ENCODE peak calls at places on chromosome 5, in seven cellular contexts. T is neuronal stem cell, F is A549, L is left colon, N is OCI-LY7, Q is H7, V is cardiac muscle cell. R is an unnamed sample.
A peak's percentile ranks its signal among the peaks of the same experiment; 100 is the strongest.

GRCh38 chr5:78624011-78624541 is 24.5 kb downstream of the LHFPL2 start:
- DNase-seq in F (no peak), N (no peak), Q (no peak), T (no peak), L (no peak), V (peak; percentile 58), R (no peak)

GRCh38 chr5:179143446-179143845 is 83.3 kb downstream of the ZNF354C start:
- DNase-seq in F (no peak), T (peak; percentile 45), L (no peak), Q (peak; percentile 90), V (peak; percentile 60), N (peak; percentile 4), R (no peak)

GRCh38 chr5:122464191-122464590 is 152.2 kb downstream of the SNCAIP start:
- DNase-seq in L (no peak), V (no peak), T (no peak), F (no peak), N (no peak), Q (no peak), R (no peak)

GRCh38 chr5:14040542-14040941 is 96.1 kb upstream of the DNAH5 start:
- DNase-seq in N (no peak), F (no peak), L (no peak), Q (no peak), V (no peak), T (no peak), R (no peak)

GRCh38 chr5:79107020-79107796 is 4.4 kb upstream of the BHMT start:
- DNase-seq in F (no peak), T (no peak), N (no peak), Q (no peak), V (no peak), L (no peak), R (peak; percentile 10)

GRCh38 chr5:87156631-87157030 is 111.1 kb upstream of the RASA1 start:
- DNase-seq in V (no peak), N (no peak), Q (no peak), T (no peak), L (no peak), F (no peak), R (no peak)

GRCh38 chr5:73963021-73963420 is 337.0 kb downstream of the ARHGEF28 start:
- DNase-seq in F (no peak), Q (no peak), N (no peak), V (no peak), L (no peak), T (no peak), R (no peak)

GRCh38 chr5:121976979-121977378 is 15.2 kb downstream of the SRFBP1 start:
- DNase-seq in T (no peak), F (no peak), L (no peak), N (no peak), Q (no peak), V (no peak), R (no peak)

GRCh38 chr5:179164331-179165311 is 104.4 kb downstream of the ZNF354C start:
- DNase-seq in T (no peak), N (no peak), V (no peak), F (no peak), L (no peak), Q (no peak), R (no peak)

GRCh38 chr5:2903451-2904395 is 152.2 kb upstream of the IRX2 start:
- DNase-seq in L (no peak), T (no peak), V (no peak), F (no peak), N (no peak), Q (peak; percentile 22), R (no peak)

GRCh38 chr5:176529116-176529823 is 7.9 kb downstream of the RNF44 start:
- DNase-seq in F (no peak), Q (peak; percentile 64), T (no peak), N (peak; percentile 96), V (no peak), L (no peak), R (no peak)

GRCh38 chr5:129098488-129099183 is 4.1 kb downstream of the ISOC1 start:
- DNase-seq in T (no peak), F (no peak), N (no peak), L (no peak), V (no peak), Q (no peak), R (no peak)

GRCh38 chr5:112253478-112254250 is 165.4 kb downstream of the EPB41L4A start:
- DNase-seq in F (no peak), V (no peak), T (no peak), N (no peak), Q (no peak), L (no peak), R (no peak)

GRCh38 chr5:165029471-165029870 is 1524.1 kb downstream of the MAT2B start:
- DNase-seq in F (no peak), T (peak; percentile 8), L (no peak), Q (peak; percentile 48), V (peak; percentile 80), N (peak; percentile 1), R (peak; percentile 32)

GRCh38 chr5:179119415-179120170 is 59.4 kb downstream of the ZNF354C start:
- DNase-seq in Q (peak; percentile 22), T (no peak), L (peak; percentile 11), V (no peak), N (no peak), F (no peak), R (no peak)

GRCh38 chr5:124990723-124991122 is 244.3 kb upstream of the ZNF608 start:
- DNase-seq in T (no peak), L (peak; percentile 86), F (no peak), N (no peak), Q (no peak), V (no peak), R (no peak)

GRCh38 chr5:61637566-61637965 is 305.5 kb downstream of the ZSWIM6 start:
- DNase-seq in N (no peak), L (no peak), F (no peak), T (no peak), V (no peak), Q (no peak), R (no peak)

GRCh38 chr5:172361566-172362238 is 78.1 kb upstream of the UBTD2 start:
- DNase-seq in V (no peak), L (no peak), T (no peak), Q (no peak), F (peak; percentile 18), N (no peak), R (no peak)

GRCh38 chr5:96876292-96876850 is at the start of gene ERAP2:
- DNase-seq in Q (no peak), F (peak; percentile 49), N (peak; percentile 78), L (no peak), T (no peak), V (no peak), R (no peak)

GRCh38 chr5:98514106-98514665 is 259.3 kb upstream of the RGMB start:
- DNase-seq in T (no peak), F (no peak), Q (no peak), N (no peak), L (no peak), V (no peak), R (no peak)

GRCh38 chr5:150409638-150410523 is 2.8 kb downstream of the CD74 start:
- DNase-seq in Q (peak; percentile 93), F (peak; percentile 99), N (peak; percentile 84), T (peak; percentile 82), V (peak; percentile 89), L (peak; percentile 84), R (peak; percentile 94)

GRCh38 chr5:132485641-132486317 is 4.8 kb downstream of the IRF1 start:
- DNase-seq in V (no peak), F (no peak), T (no peak), Q (no peak), N (no peak), L (peak; percentile 27), R (no peak)

GRCh38 chr5:68242743-68243142 is 27.2 kb downstream of the PIK3R1 start:
- DNase-seq in Q (no peak), V (no peak), N (no peak), F (no peak), L (no peak), T (no peak), R (no peak)

GRCh38 chr5:126233256-126233655 is 190.0 kb upstream of the GRAMD2B start:
- DNase-seq in T (no peak), L (no peak), F (no peak), V (no peak), N (no peak), Q (no peak), R (no peak)

GRCh38 chr5:77832938-77833337 is 56.8 kb upstream of the TBCA start:
- DNase-seq in N (no peak), V (no peak), Q (no peak), L (no peak), T (no peak), F (no peak), R (no peak)

GRCh38 chr5:10218658-10219057 is 31.0 kb downstream of the ATPSCKMT start:
- DNase-seq in F (no peak), Q (no peak), T (no peak), L (no peak), N (no peak), V (no peak), R (no peak)

GRCh38 chr5:170297589-170298462 is at the start of gene LCP2:
- DNase-seq in N (peak; percentile 18), F (no peak), L (no peak), Q (no peak), V (no peak), T (no peak), R (no peak)

GRCh38 chr5:24492231-24492630 is 152.5 kb downstream of the CDH10 start:
- DNase-seq in F (no peak), L (no peak), N (no peak), V (no peak), Q (no peak), T (no peak), R (no peak)

GRCh38 chr5:159850192-159850573 is 66.1 kb upstream of the ADRA1B start:
- DNase-seq in N (no peak), T (no peak), V (no peak), L (no peak), Q (peak; percentile 11), F (no peak), R (no peak)

GRCh38 chr5:124980174-124980941 is 233.9 kb upstream of the ZNF608 start:
- DNase-seq in V (no peak), F (no peak), Q (peak; percentile 61), L (no peak), N (peak; percentile 91), T (peak; percentile 59), R (no peak)

GRCh38 chr5:173645437-173645807 is 29.0 kb upstream of the BOD1 start:
- DNase-seq in Q (no peak), N (no peak), L (no peak), V (peak; percentile 73), F (no peak), T (no peak), R (no peak)

R was measured in HEK293T.